ENCODE peak calls at places on chromosomes 7 and 10, in seven cellular contexts. One of them, this sample, is unnamed.

GRCh38 chr7:46059308-46060020 is 138.4 kb upstream of the IGFBP3 start:
- DNase-seq in left cardiac atrium: peak; percentile 53
- DNase-seq in smooth muscle cell of the brain vasculature: no peak
- DNase-seq in dorsolateral prefrontal cortex: no peak
- DNase-seq in HuH-7: no peak
- DNase-seq in activated naive CD8-positive, alpha-beta T cell treated with anti-CD3 and anti-CD28 coated beads, Interleukin-2, amount 50 U/mL, for 24 hours: no peak
- DNase-seq in activated CD4-positive, alpha-beta T cell treated with anti-CD3 and anti-CD28 coated beads for 36 hours: no peak
- DNase-seq in this sample: no peak

GRCh38 chr10:87505366-87506113 is 847 bp downstream of the MINPP1 start:
- DNase-seq in HuH-7: peak; percentile 72
- DNase-seq in smooth muscle cell of the brain vasculature: no peak
- DNase-seq in activated CD4-positive, alpha-beta T cell treated with anti-CD3 and anti-CD28 coated beads for 36 hours: peak; percentile 77
- DNase-seq in activated naive CD8-positive, alpha-beta T cell treated with anti-CD3 and anti-CD28 coated beads, Interleukin-2, amount 50 U/mL, for 24 hours: peak; percentile 58
- DNase-seq in left cardiac atrium: peak; percentile 56
- DNase-seq in dorsolateral prefrontal cortex: peak; percentile 32
- DNase-seq in this sample: no peak

GRCh38 chr10:49474901-49475300 is 64.0 kb downstream of the ERCC6 start:
- DNase-seq in dorsolateral prefrontal cortex: no peak
- DNase-seq in activated naive CD8-positive, alpha-beta T cell treated with anti-CD3 and anti-CD28 coated beads, Interleukin-2, amount 50 U/mL, for 24 hours: no peak
- DNase-seq in left cardiac atrium: no peak
- DNase-seq in activated CD4-positive, alpha-beta T cell treated with anti-CD3 and anti-CD28 coated beads for 36 hours: no peak
- DNase-seq in smooth muscle cell of the brain vasculature: no peak
- DNase-seq in HuH-7: no peak
- DNase-seq in this sample: no peak

GRCh38 chr7:4083513-4083912 is 598.6 kb upstream of the FOXK1 start:
- DNase-seq in smooth muscle cell of the brain vasculature: no peak
- DNase-seq in activated naive CD8-positive, alpha-beta T cell treated with anti-CD3 and anti-CD28 coated beads, Interleukin-2, amount 50 U/mL, for 24 hours: no peak
- DNase-seq in dorsolateral prefrontal cortex: no peak
- DNase-seq in HuH-7: no peak
- DNase-seq in left cardiac atrium: no peak
- DNase-seq in activated CD4-positive, alpha-beta T cell treated with anti-CD3 and anti-CD28 coated beads for 36 hours: no peak
- DNase-seq in this sample: no peak

GRCh38 chr10:95263864-95264226 is 27.0 kb downstream of the PDLIM1 start:
- DNase-seq in smooth muscle cell of the brain vasculature: no peak
- DNase-seq in activated CD4-positive, alpha-beta T cell treated with anti-CD3 and anti-CD28 coated beads for 36 hours: no peak
- DNase-seq in activated naive CD8-positive, alpha-beta T cell treated with anti-CD3 and anti-CD28 coated beads, Interleukin-2, amount 50 U/mL, for 24 hours: no peak
- DNase-seq in dorsolateral prefrontal cortex: no peak
- DNase-seq in HuH-7: no peak
- DNase-seq in left cardiac atrium: no peak
- DNase-seq in this sample: peak; percentile 53

GRCh38 chr10:70679498-70679897 is 7.2 kb downstream of the ADAMTS14 start:
- DNase-seq in HuH-7: no peak
- DNase-seq in activated naive CD8-positive, alpha-beta T cell treated with anti-CD3 and anti-CD28 coated beads, Interleukin-2, amount 50 U/mL, for 24 hours: no peak
- DNase-seq in left cardiac atrium: peak; percentile 48
- DNase-seq in smooth muscle cell of the brain vasculature: no peak
- DNase-seq in dorsolateral prefrontal cortex: no peak
- DNase-seq in activated CD4-positive, alpha-beta T cell treated with anti-CD3 and anti-CD28 coated beads for 36 hours: no peak
- DNase-seq in this sample: peak; percentile 69

GRCh38 chr7:141290951-141291350 is 217.1 kb downstream of the TMEM178B start:
- DNase-seq in dorsolateral prefrontal cortex: no peak
- DNase-seq in activated naive CD8-positive, alpha-beta T cell treated with anti-CD3 and anti-CD28 coated beads, Interleukin-2, amount 50 U/mL, for 24 hours: no peak
- DNase-seq in activated CD4-positive, alpha-beta T cell treated with anti-CD3 and anti-CD28 coated beads for 36 hours: no peak
- DNase-seq in smooth muscle cell of the brain vasculature: no peak
- DNase-seq in left cardiac atrium: no peak
- DNase-seq in HuH-7: no peak
- DNase-seq in this sample: no peak

GRCh38 chr10:70352401-70353097 is 29.9 kb downstream of the LRRC20 start:
- DNase-seq in activated CD4-positive, alpha-beta T cell treated with anti-CD3 and anti-CD28 coated beads for 36 hours: no peak
- DNase-seq in smooth muscle cell of the brain vasculature: no peak
- DNase-seq in left cardiac atrium: no peak
- DNase-seq in activated naive CD8-positive, alpha-beta T cell treated with anti-CD3 and anti-CD28 coated beads, Interleukin-2, amount 50 U/mL, for 24 hours: no peak
- DNase-seq in HuH-7: no peak
- DNase-seq in dorsolateral prefrontal cortex: no peak
- DNase-seq in this sample: no peak

GRCh38 chr10:95229724-95230627 is 35.9 kb downstream of the ACSM6 start:
- DNase-seq in activated naive CD8-positive, alpha-beta T cell treated with anti-CD3 and anti-CD28 coated beads, Interleukin-2, amount 50 U/mL, for 24 hours: no peak
- DNase-seq in smooth muscle cell of the brain vasculature: no peak
- DNase-seq in left cardiac atrium: no peak
- DNase-seq in activated CD4-positive, alpha-beta T cell treated with anti-CD3 and anti-CD28 coated beads for 36 hours: no peak
- DNase-seq in HuH-7: no peak
- DNase-seq in dorsolateral prefrontal cortex: no peak
- DNase-seq in this sample: no peak

GRCh38 chr7:92246363-92247101 is 758 bp downstream of the ANKIB1 start:
- DNase-seq in smooth muscle cell of the brain vasculature: no peak
- DNase-seq in HuH-7: peak; percentile 33
- DNase-seq in dorsolateral prefrontal cortex: peak; percentile 39
- DNase-seq in left cardiac atrium: peak; percentile 21
- DNase-seq in activated CD4-positive, alpha-beta T cell treated with anti-CD3 and anti-CD28 coated beads for 36 hours: peak; percentile 46
- DNase-seq in activated naive CD8-positive, alpha-beta T cell treated with anti-CD3 and anti-CD28 coated beads, Interleukin-2, amount 50 U/mL, for 24 hours: peak; percentile 18
- DNase-seq in this sample: no peak

GRCh38 chr7:73668103-73668937 is 689 bp downstream of the VPS37D start:
- DNase-seq in dorsolateral prefrontal cortex: no peak
- DNase-seq in activated CD4-positive, alpha-beta T cell treated with anti-CD3 and anti-CD28 coated beads for 36 hours: no peak
- DNase-seq in smooth muscle cell of the brain vasculature: no peak
- DNase-seq in left cardiac atrium: no peak
- DNase-seq in HuH-7: peak; percentile 54
- DNase-seq in activated naive CD8-positive, alpha-beta T cell treated with anti-CD3 and anti-CD28 coated beads, Interleukin-2, amount 50 U/mL, for 24 hours: no peak
- DNase-seq in this sample: no peak

GRCh38 chr10:76977046-76977445 is 660.6 kb downstream of the KCNMA1 start:
- DNase-seq in activated CD4-positive, alpha-beta T cell treated with anti-CD3 and anti-CD28 coated beads for 36 hours: no peak
- DNase-seq in dorsolateral prefrontal cortex: no peak
- DNase-seq in left cardiac atrium: no peak
- DNase-seq in smooth muscle cell of the brain vasculature: no peak
- DNase-seq in activated naive CD8-positive, alpha-beta T cell treated with anti-CD3 and anti-CD28 coated beads, Interleukin-2, amount 50 U/mL, for 24 hours: no peak
- DNase-seq in HuH-7: no peak
- DNase-seq in this sample: no peak

GRCh38 chr7:85019778-85020177 is 167.1 kb downstream of the SEMA3D start:
- DNase-seq in activated CD4-positive, alpha-beta T cell treated with anti-CD3 and anti-CD28 coated beads for 36 hours: no peak
- DNase-seq in dorsolateral prefrontal cortex: no peak
- DNase-seq in smooth muscle cell of the brain vasculature: no peak
- DNase-seq in HuH-7: no peak
- DNase-seq in activated naive CD8-positive, alpha-beta T cell treated with anti-CD3 and anti-CD28 coated beads, Interleukin-2, amount 50 U/mL, for 24 hours: no peak
- DNase-seq in left cardiac atrium: no peak
- DNase-seq in this sample: no peak

GRCh38 chr10:70786799-70787415 is 1.7 kb upstream of the TBATA start:
- DNase-seq in activated CD4-positive, alpha-beta T cell treated with anti-CD3 and anti-CD28 coated beads for 36 hours: peak; percentile 30
- DNase-seq in HuH-7: no peak
- DNase-seq in dorsolateral prefrontal cortex: no peak
- DNase-seq in left cardiac atrium: no peak
- DNase-seq in smooth muscle cell of the brain vasculature: no peak
- DNase-seq in activated naive CD8-positive, alpha-beta T cell treated with anti-CD3 and anti-CD28 coated beads, Interleukin-2, amount 50 U/mL, for 24 hours: peak; percentile 20
- DNase-seq in this sample: no peak

GRCh38 chr7:46687203-46687602 is 766.1 kb upstream of the IGFBP3 start:
- DNase-seq in activated naive CD8-positive, alpha-beta T cell treated with anti-CD3 and anti-CD28 coated beads, Interleukin-2, amount 50 U/mL, for 24 hours: no peak
- DNase-seq in dorsolateral prefrontal cortex: no peak
- DNase-seq in left cardiac atrium: no peak
- DNase-seq in activated CD4-positive, alpha-beta T cell treated with anti-CD3 and anti-CD28 coated beads for 36 hours: no peak
- DNase-seq in HuH-7: no peak
- DNase-seq in smooth muscle cell of the brain vasculature: no peak
- DNase-seq in this sample: no peak

GRCh38 chr7:95620631-95621030 is 24.3 kb upstream of the PDK4 start:
- DNase-seq in activated naive CD8-positive, alpha-beta T cell treated with anti-CD3 and anti-CD28 coated beads, Interleukin-2, amount 50 U/mL, for 24 hours: no peak
- DNase-seq in dorsolateral prefrontal cortex: no peak
- DNase-seq in HuH-7: no peak
- DNase-seq in left cardiac atrium: no peak
- DNase-seq in smooth muscle cell of the brain vasculature: no peak
- DNase-seq in activated CD4-positive, alpha-beta T cell treated with anti-CD3 and anti-CD28 coated beads for 36 hours: no peak
- DNase-seq in this sample: no peak

GRCh38 chr10:118522791-118523498 is 72.5 kb downstream of the PRLHR start:
- DNase-seq in activated naive CD8-positive, alpha-beta T cell treated with anti-CD3 and anti-CD28 coated beads, Interleukin-2, amount 50 U/mL, for 24 hours: no peak
- DNase-seq in activated CD4-positive, alpha-beta T cell treated with anti-CD3 and anti-CD28 coated beads for 36 hours: no peak
- DNase-seq in HuH-7: no peak
- DNase-seq in dorsolateral prefrontal cortex: no peak
- DNase-seq in left cardiac atrium: no peak
- DNase-seq in smooth muscle cell of the brain vasculature: no peak
- DNase-seq in this sample: peak; percentile 40

GRCh38 chr7:69564454-69565417 is 33.5 kb upstream of the AUTS2 start:
- DNase-seq in dorsolateral prefrontal cortex: peak; percentile 81
- DNase-seq in activated CD4-positive, alpha-beta T cell treated with anti-CD3 and anti-CD28 coated beads for 36 hours: no peak
- DNase-seq in HuH-7: no peak
- DNase-seq in left cardiac atrium: peak; percentile 42
- DNase-seq in smooth muscle cell of the brain vasculature: peak; percentile 20
- DNase-seq in activated naive CD8-positive, alpha-beta T cell treated with anti-CD3 and anti-CD28 coated beads, Interleukin-2, amount 50 U/mL, for 24 hours: no peak
- DNase-seq in this sample: no peak

GRCh38 chr7:14717711-14718304 is 184.7 kb downstream of the DGKB start:
- DNase-seq in dorsolateral prefrontal cortex: no peak
- DNase-seq in activated naive CD8-positive, alpha-beta T cell treated with anti-CD3 and anti-CD28 coated beads, Interleukin-2, amount 50 U/mL, for 24 hours: no peak
- DNase-seq in activated CD4-positive, alpha-beta T cell treated with anti-CD3 and anti-CD28 coated beads for 36 hours: no peak
- DNase-seq in left cardiac atrium: no peak
- DNase-seq in smooth muscle cell of the brain vasculature: peak; percentile 4
- DNase-seq in HuH-7: peak; percentile 5
- DNase-seq in this sample: no peak

GRCh38 chr10:131882151-131882550 is 18.7 kb upstream of the PPP2R2D start:
- DNase-seq in left cardiac atrium: no peak
- DNase-seq in dorsolateral prefrontal cortex: no peak
- DNase-seq in activated CD4-positive, alpha-beta T cell treated with anti-CD3 and anti-CD28 coated beads for 36 hours: no peak
- DNase-seq in activated naive CD8-positive, alpha-beta T cell treated with anti-CD3 and anti-CD28 coated beads, Interleukin-2, amount 50 U/mL, for 24 hours: no peak
- DNase-seq in HuH-7: no peak
- DNase-seq in smooth muscle cell of the brain vasculature: no peak
- DNase-seq in this sample: no peak

GRCh38 chr7:151838861-151839381 is 38.0 kb downstream of the PRKAG2 start:
- DNase-seq in activated naive CD8-positive, alpha-beta T cell treated with anti-CD3 and anti-CD28 coated beads, Interleukin-2, amount 50 U/mL, for 24 hours: peak; percentile 52
- DNase-seq in dorsolateral prefrontal cortex: no peak
- DNase-seq in activated CD4-positive, alpha-beta T cell treated with anti-CD3 and anti-CD28 coated beads for 36 hours: peak; percentile 63
- DNase-seq in smooth muscle cell of the brain vasculature: no peak
- DNase-seq in left cardiac atrium: no peak
- DNase-seq in HuH-7: no peak
- DNase-seq in this sample: no peak

GRCh38 chr7:45663965-45664623 is 89.9 kb downstream of the ADCY1 start:
- DNase-seq in left cardiac atrium: no peak
- DNase-seq in HuH-7: no peak
- DNase-seq in activated naive CD8-positive, alpha-beta T cell treated with anti-CD3 and anti-CD28 coated beads, Interleukin-2, amount 50 U/mL, for 24 hours: no peak
- DNase-seq in activated CD4-positive, alpha-beta T cell treated with anti-CD3 and anti-CD28 coated beads for 36 hours: no peak
- DNase-seq in smooth muscle cell of the brain vasculature: no peak
- DNase-seq in dorsolateral prefrontal cortex: no peak
- DNase-seq in this sample: peak; percentile 38

GRCh38 chr7:77428777-77429231 is 12.7 kb upstream of the GSAP start:
- DNase-seq in activated naive CD8-positive, alpha-beta T cell treated with anti-CD3 and anti-CD28 coated beads, Interleukin-2, amount 50 U/mL, for 24 hours: no peak
- DNase-seq in left cardiac atrium: peak; percentile 24
- DNase-seq in HuH-7: no peak
- DNase-seq in dorsolateral prefrontal cortex: no peak
- DNase-seq in smooth muscle cell of the brain vasculature: no peak
- DNase-seq in activated CD4-positive, alpha-beta T cell treated with anti-CD3 and anti-CD28 coated beads for 36 hours: no peak
- DNase-seq in this sample: no peak